ENCODE peak calls at places on chromosomes 13 and 19, in ten cellular contexts. Z is T-helper 17 cell; S is left ventricle myocardium inferior; A is activated T-helper 1 cell treated with Interleukin-2 at 50 U/mL for 16 hours; M is neural crest cell; Q is HFF-Myc; R is stimulated activated CD8-positive, alpha-beta memory T cell treated with anti-CD3 and anti-CD28 coated beads, Interleukin-4, amount 100 ng/mL, for 4 hours; H is GM04504; E is lung; G is dorsolateral prefrontal cortex. L is an unnamed sample.

GRCh38 chr19:35712529-35712909 is 5.3 kb upstream of the KMT2B start:
- DNase-seq in G (no peak), R (no peak), A (no peak), E (no peak), Q (no peak), M (no peak), H (no peak), Z (no peak), S (no peak), L (no peak)

GRCh38 chr13:40146586-40147240 is 491.3 kb downstream of the COG6 start:
- DNase-seq in S (no peak), G (no peak), R (no peak), A (no peak), M (no peak), E (no peak), Q (no peak), Z (no peak), H (no peak), L (no peak)

GRCh38 chr13:31199849-31200635 is at the start of gene B3GLCT:
- DNase-seq in S (peak), E (peak), A (peak), R (peak), M (peak), H (peak), G (no peak), Z (peak), Q (no peak), L (peak)

GRCh38 chr13:42272115-42272756 is at the start of gene AKAP11:
- DNase-seq in E (peak), R (peak), G (peak), A (peak), S (peak), Q (no peak), Z (no peak), H (peak), M (peak), L (peak)

GRCh38 chr13:96984061-96984508 is 10.2 kb downstream of the OXGR1 start:
- DNase-seq in A (no peak), H (no peak), E (peak), R (no peak), S (no peak), Z (no peak), G (no peak), M (no peak), Q (no peak), L (no peak)

GRCh38 chr19:51771369-51771768 is 10.4 kb downstream of the FPR2 start:
- DNase-seq in G (no peak), Q (no peak), S (no peak), R (no peak), H (no peak), A (no peak), E (no peak), M (no peak), Z (no peak), L (no peak)

GRCh38 chr13:22451345-22451744 is 729.4 kb upstream of the SGCG start:
- DNase-seq in H (no peak), R (no peak), A (no peak), E (no peak), Q (no peak), G (no peak), S (peak), M (peak), Z (no peak), L (no peak)

GRCh38 chr13:27797228-27797624 is 4.9 kb downstream of the GSX1 start:
- DNase-seq in R (no peak), G (no peak), Z (no peak), A (no peak), Q (no peak), H (peak), E (no peak), M (peak), S (no peak), L (peak)

GRCh38 chr13:93029536-93029935 is 197.1 kb upstream of the GPC6 start:
- DNase-seq in M (no peak), E (no peak), Q (no peak), H (no peak), R (no peak), A (no peak), G (no peak), Z (no peak), S (no peak), L (peak)

GRCh38 chr13:63625869-63626268 is 2210.2 kb upstream of the PCDH20 start:
- DNase-seq in Z (no peak), G (no peak), Q (no peak), R (no peak), S (no peak), A (no peak), M (no peak), H (no peak), E (no peak), L (peak)

GRCh38 chr19:50300814-50301606 is 28.2 kb downstream of the KCNC3 start:
- DNase-seq in A (no peak), E (no peak), Z (no peak), H (peak), G (no peak), Q (peak), S (no peak), M (no peak), R (no peak), L (peak)

GRCh38 chr19:3046621-3047306 is 15.5 kb downstream of the TLE5 start:
- DNase-seq in H (no peak), S (no peak), Q (no peak), Z (no peak), R (no peak), G (no peak), M (no peak), E (no peak), A (no peak), L (no peak)